ENCODE peak calls at places on chromosomes 13 and 19, in six cellular contexts. Y, V, A, J, G and Q are unnamed samples.

GRCh38 chr13:37995052-37995451 is 125.5 kb upstream of the TRPC4 start:
- DNase-seq in V (no peak), G (peak; percentile 17), Y (peak; percentile 42), A (no peak), J (no peak), Q (peak; percentile 41)

GRCh38 chr19:28221736-28222135 is 991.2 kb downstream of the UQCRFS1 start:
- DNase-seq in V (no peak), Y (peak; percentile 85), G (no peak), J (no peak), A (no peak), Q (peak; percentile 73)

GRCh38 chr19:30450101-30450500 is 77.9 kb downstream of the ZNF536 start:
- DNase-seq in G (peak; percentile 6), V (no peak), A (no peak), Y (peak; percentile 65), J (no peak), Q (peak; percentile 76)

GRCh38 chr13:95039415-95039814 is 261.8 kb downstream of the ABCC4 start:
- DNase-seq in G (peak; percentile 32), A (no peak), J (no peak), V (no peak), Y (no peak), Q (no peak)

GRCh38 chr19:45117167-45117594 is 24.2 kb downstream of the PPP1R37 start:
- DNase-seq in V (peak; percentile 85), Y (peak; percentile 48), G (no peak), A (peak; percentile 38), J (no peak), Q (no peak)

GRCh38 chr19:51002542-51003311 is 1.3 kb upstream of the KLK8 start:
- DNase-seq in G (no peak), Y (no peak), J (no peak), A (no peak), V (no peak), Q (peak; percentile 29)

GRCh38 chr13:112768795-112769411 is 79.1 kb downstream of the ATP11A start:
- DNase-seq in G (no peak), Y (peak; percentile 19), A (no peak), J (peak; percentile 89), V (no peak), Q (peak; percentile 49)

GRCh38 chr13:106311004-106311403 is 224.5 kb downstream of the EFNB2 start:
- DNase-seq in G (no peak), J (no peak), Y (no peak), V (no peak), A (no peak), Q (no peak)

GRCh38 chr19:1081301-1082164 is 13.6 kb downstream of the POLR2E start:
- DNase-seq in V (no peak), G (no peak), J (no peak), Y (no peak), A (no peak), Q (no peak)

GRCh38 chr19:33868076-33868735 is 71.5 kb downstream of the KCTD15 start:
- DNase-seq in A (no peak), J (no peak), V (no peak), Y (peak; percentile 32), G (no peak), Q (no peak)

GRCh38 chr13:38848360-38848759 is 142.3 kb downstream of the STOML3 start:
- DNase-seq in V (no peak), J (no peak), A (no peak), Y (no peak), G (no peak), Q (no peak)

GRCh38 chr19:23799321-23799720 is 40.6 kb upstream of the ZNF681 start:
- DNase-seq in Y (no peak), V (no peak), A (no peak), G (no peak), J (no peak), Q (no peak)

GRCh38 chr19:42274065-42274682 is 5.1 kb downstream of the CIC start:
- DNase-seq in V (no peak), G (no peak), Y (no peak), J (no peak), A (no peak), Q (no peak)